ENCODE peak calls at places on chromosomes 11 and 22, in five cellular contexts. One of them, this sample, is unnamed.

GRCh38 chr11:120558754-120559431 is 47.3 kb downstream of the GRIK4 start:
- DNase-seq in MM.1S: no peak
- DNase-seq in GM23338: no peak
- DNase-seq in hepatocyte: no peak
- DNase-seq in HCT116: no peak
- DNase-seq in this sample: no peak

GRCh38 chr22:36238348-36239149 is 778 bp downstream of the APOL2 start:
- DNase-seq in MM.1S: peak
- DNase-seq in GM23338: no peak
- DNase-seq in hepatocyte: peak
- DNase-seq in HCT116: no peak
- DNase-seq in this sample: no peak

GRCh38 chr22:35544810-35545209 is 4.2 kb downstream of the RASD2 start:
- DNase-seq in MM.1S: no peak
- DNase-seq in GM23338: no peak
- DNase-seq in hepatocyte: no peak
- DNase-seq in HCT116: no peak
- DNase-seq in this sample: no peak

GRCh38 chr11:71304491-71304890 is 52.1 kb upstream of the SHANK2 start:
- DNase-seq in MM.1S: no peak
- DNase-seq in GM23338: no peak
- DNase-seq in hepatocyte: no peak
- DNase-seq in HCT116: no peak
- DNase-seq in this sample: no peak

GRCh38 chr11:57219021-57219627 is 17.9 kb downstream of the APLNR start:
- DNase-seq in MM.1S: no peak
- DNase-seq in GM23338: no peak
- DNase-seq in hepatocyte: no peak
- DNase-seq in HCT116: no peak
- DNase-seq in this sample: no peak

GRCh38 chr11:2666828-2667570 is 32.8 kb downstream of the KCNQ1OT1 start:
- DNase-seq in MM.1S: no peak
- DNase-seq in GM23338: no peak
- DNase-seq in hepatocyte: no peak
- DNase-seq in HCT116: no peak
- DNase-seq in this sample: no peak

GRCh38 chr22:32082331-32082730 is 39.3 kb downstream of the SLC5A1 start:
- DNase-seq in MM.1S: no peak
- DNase-seq in GM23338: no peak
- DNase-seq in hepatocyte: no peak
- DNase-seq in HCT116: no peak
- DNase-seq in this sample: no peak

GRCh38 chr11:94926698-94927237 is 46.6 kb downstream of the CWC15 start:
- DNase-seq in MM.1S: no peak
- DNase-seq in GM23338: peak
- DNase-seq in hepatocyte: peak
- DNase-seq in HCT116: no peak
- DNase-seq in this sample: peak

GRCh38 chr22:29331658-29332300 is 16.3 kb upstream of the RASL10A start:
- DNase-seq in MM.1S: no peak
- DNase-seq in GM23338: no peak
- DNase-seq in hepatocyte: no peak
- DNase-seq in HCT116: no peak
- DNase-seq in this sample: no peak

GRCh38 chr22:27745154-27745553 is 56.4 kb downstream of the MN1 start:
- DNase-seq in MM.1S: no peak
- DNase-seq in GM23338: no peak
- DNase-seq in hepatocyte: no peak
- DNase-seq in HCT116: no peak
- DNase-seq in this sample: no peak

GRCh38 chr11:118876261-118876660 is 7.4 kb upstream of the CXCR5 start:
- DNase-seq in MM.1S: no peak
- DNase-seq in GM23338: no peak
- DNase-seq in hepatocyte: no peak
- DNase-seq in HCT116: no peak
- DNase-seq in this sample: no peak

GRCh38 chr11:2812371-2812991 is 73.1 kb downstream of the CDKN1C start:
- DNase-seq in MM.1S: no peak
- DNase-seq in GM23338: no peak
- DNase-seq in hepatocyte: peak
- DNase-seq in HCT116: no peak
- DNase-seq in this sample: no peak

GRCh38 chr11:78822931-78823423 is 248.3 kb upstream of the NARS2 start:
- DNase-seq in MM.1S: no peak
- DNase-seq in GM23338: no peak
- DNase-seq in hepatocyte: no peak
- DNase-seq in HCT116: no peak
- DNase-seq in this sample: no peak

GRCh38 chr11:128902515-128903066 is 11.4 kb downstream of the KCNJ5 start:
- DNase-seq in MM.1S: no peak
- DNase-seq in GM23338: peak
- DNase-seq in hepatocyte: no peak
- DNase-seq in HCT116: no peak
- DNase-seq in this sample: no peak

GRCh38 chr11:17640493-17641164 is 78.7 kb upstream of the MYOD1 start:
- DNase-seq in MM.1S: no peak
- DNase-seq in GM23338: no peak
- DNase-seq in hepatocyte: no peak
- DNase-seq in HCT116: no peak
- DNase-seq in this sample: no peak

GRCh38 chr22:50012201-50013181 is at the start of gene IL17REL:
- DNase-seq in MM.1S: no peak
- DNase-seq in GM23338: no peak
- DNase-seq in hepatocyte: peak
- DNase-seq in HCT116: no peak
- DNase-seq in this sample: peak

GRCh38 chr22:22834783-22835182 is 52.8 kb upstream of the IGLL5 start:
- DNase-seq in MM.1S: no peak
- DNase-seq in GM23338: no peak
- DNase-seq in hepatocyte: no peak
- DNase-seq in HCT116: no peak
- DNase-seq in this sample: no peak

GRCh38 chr11:2827256-2827655 is 58.3 kb downstream of the CDKN1C start:
- DNase-seq in MM.1S: no peak
- DNase-seq in GM23338: no peak
- DNase-seq in hepatocyte: no peak
- DNase-seq in HCT116: no peak
- DNase-seq in this sample: no peak

GRCh38 chr11:1167256-1167655 is 9.5 kb downstream of the MUC5AC start:
- DNase-seq in MM.1S: no peak
- DNase-seq in GM23338: no peak
- DNase-seq in hepatocyte: no peak
- DNase-seq in HCT116: no peak
- DNase-seq in this sample: no peak

GRCh38 chr11:120400564-120401364 is 64.6 kb downstream of the ARHGEF12 start:
- DNase-seq in MM.1S: no peak
- DNase-seq in GM23338: no peak
- DNase-seq in hepatocyte: peak
- DNase-seq in HCT116: peak
- DNase-seq in this sample: peak

GRCh38 chr22:20130739-20131592 is 638 bp upstream of the ZDHHC8 start:
- DNase-seq in MM.1S: peak
- DNase-seq in GM23338: peak
- DNase-seq in hepatocyte: peak
- DNase-seq in HCT116: peak
- DNase-seq in this sample: peak

GRCh38 chr11:64204464-64204989 is 2.0 kb upstream of the FERMT3 start:
- DNase-seq in MM.1S: peak
- DNase-seq in GM23338: peak
- DNase-seq in hepatocyte: peak
- DNase-seq in HCT116: peak
- DNase-seq in this sample: peak

GRCh38 chr11:119305556-119306372 is 11.2 kb downstream of the MCAM start:
- DNase-seq in MM.1S: no peak
- DNase-seq in GM23338: no peak
- DNase-seq in hepatocyte: no peak
- DNase-seq in HCT116: no peak
- DNase-seq in this sample: no peak

GRCh38 chr22:40499187-40499753 is 128.9 kb downstream of the SGSM3 start:
- DNase-seq in MM.1S: peak
- DNase-seq in GM23338: no peak
- DNase-seq in hepatocyte: peak
- DNase-seq in HCT116: peak
- DNase-seq in this sample: peak

GRCh38 chr11:117678651-117679407 is 118.2 kb downstream of the DSCAML1 start:
- DNase-seq in MM.1S: no peak
- DNase-seq in GM23338: no peak
- DNase-seq in hepatocyte: no peak
- DNase-seq in HCT116: no peak
- DNase-seq in this sample: no peak

GRCh38 chr11:82384308-82384707 is 349.4 kb downstream of the FAM181B start:
- DNase-seq in MM.1S: peak
- DNase-seq in GM23338: peak
- DNase-seq in hepatocyte: no peak
- DNase-seq in HCT116: no peak
- DNase-seq in this sample: no peak

GRCh38 chr11:10699072-10699471 is 5.5 kb upstream of the IRAG1 start:
- DNase-seq in MM.1S: no peak
- DNase-seq in GM23338: no peak
- DNase-seq in hepatocyte: no peak
- DNase-seq in HCT116: no peak
- DNase-seq in this sample: no peak

GRCh38 chr11:26084313-26084712 is 247.6 kb upstream of the ANO3 start:
- DNase-seq in MM.1S: no peak
- DNase-seq in GM23338: no peak
- DNase-seq in hepatocyte: no peak
- DNase-seq in HCT116: no peak
- DNase-seq in this sample: no peak

GRCh38 chr22:42920101-42920820 is 63.2 kb upstream of the ARFGAP3 start:
- DNase-seq in MM.1S: no peak
- DNase-seq in GM23338: no peak
- DNase-seq in hepatocyte: no peak
- DNase-seq in HCT116: no peak
- DNase-seq in this sample: no peak

GRCh38 chr11:83036701-83037100 is 35.0 kb downstream of the RAB30 start:
- DNase-seq in MM.1S: no peak
- DNase-seq in GM23338: no peak
- DNase-seq in hepatocyte: no peak
- DNase-seq in HCT116: no peak
- DNase-seq in this sample: no peak

GRCh38 chr11:68741536-68741935 is 9.8 kb downstream of the TESMIN start:
- DNase-seq in MM.1S: no peak
- DNase-seq in GM23338: no peak
- DNase-seq in hepatocyte: no peak
- DNase-seq in HCT116: no peak
- DNase-seq in this sample: no peak

GRCh38 chr22:26671317-26672059 is 14.1 kb downstream of the MIAT start:
- DNase-seq in MM.1S: no peak
- DNase-seq in GM23338: peak
- DNase-seq in hepatocyte: no peak
- DNase-seq in HCT116: no peak
- DNase-seq in this sample: no peak
- H3K4me2 ChIP-seq in MM.1S: peak
- H3K4me2 ChIP-seq in GM23338: peak
- H3K4me2 ChIP-seq in hepatocyte: no peak
- H3K4me2 ChIP-seq in HCT116: peak
- H3K4me2 ChIP-seq in this sample: no peak

GRCh38 chr11:72738199-72739141 is 13.7 kb downstream of the ARAP1 start:
- DNase-seq in MM.1S: no peak
- DNase-seq in GM23338: peak
- DNase-seq in hepatocyte: peak
- DNase-seq in HCT116: no peak
- DNase-seq in this sample: peak
- H3K27ac ChIP-seq in MM.1S: no peak
- H3K27ac ChIP-seq in GM23338: no peak
- H3K27ac ChIP-seq in hepatocyte: no peak
- H3K27ac ChIP-seq in HCT116: no peak
- H3K27ac ChIP-seq in this sample: peak

GRCh38 chr11:25065711-25066110 is 568.9 kb downstream of the LUZP2 start:
- DNase-seq in MM.1S: no peak
- DNase-seq in GM23338: no peak
- DNase-seq in hepatocyte: peak
- DNase-seq in HCT116: no peak
- DNase-seq in this sample: peak
- TF ChIP-seq EZH2phosphoT487 in MM.1S: no peak
- TF ChIP-seq EZH2phosphoT487 in GM23338: no peak
- TF ChIP-seq EZH2phosphoT487 in hepatocyte: no peak
- TF ChIP-seq EZH2phosphoT487 in HCT116: no peak
- TF ChIP-seq EZH2phosphoT487 in this sample: no peak

GRCh38 chr22:24588370-24588755 is 4.5 kb downstream of the LRRC75B start:
- DNase-seq in MM.1S: no peak
- DNase-seq in GM23338: no peak
- DNase-seq in hepatocyte: no peak
- DNase-seq in HCT116: no peak
- DNase-seq in this sample: peak

GRCh38 chr22:24588756-24589481 is 4.0 kb downstream of the LRRC75B start:
- DNase-seq in MM.1S: no peak
- DNase-seq in GM23338: no peak
- DNase-seq in hepatocyte: no peak
- DNase-seq in HCT116: no peak
- DNase-seq in this sample: no peak

GRCh38 chr22:24585927-24586546 is 6.8 kb downstream of the LRRC75B start:
- DNase-seq in MM.1S: no peak
- DNase-seq in GM23338: no peak
- DNase-seq in hepatocyte: no peak
- DNase-seq in HCT116: no peak
- DNase-seq in this sample: no peak

GRCh38 chr22:24587948-24588347 is 4.9 kb downstream of the LRRC75B start:
- DNase-seq in MM.1S: no peak
- DNase-seq in GM23338: no peak
- DNase-seq in hepatocyte: no peak
- DNase-seq in HCT116: no peak
- DNase-seq in this sample: no peak

GRCh38 chr22:24587251-24587650 is 5.6 kb downstream of the LRRC75B start:
- DNase-seq in MM.1S: no peak
- DNase-seq in GM23338: no peak
- DNase-seq in hepatocyte: no peak
- DNase-seq in HCT116: no peak
- DNase-seq in this sample: no peak
- H3K4me2 ChIP-seq in MM.1S: no peak
- H3K4me2 ChIP-seq in GM23338: no peak
- H3K4me2 ChIP-seq in hepatocyte: no peak
- H3K4me2 ChIP-seq in HCT116: no peak
- H3K4me2 ChIP-seq in this sample: no peak

GRCh38 chr11:21564813-21565212 is 628.1 kb upstream of the ANO5 start:
- DNase-seq in MM.1S: no peak
- DNase-seq in GM23338: no peak
- DNase-seq in hepatocyte: peak
- DNase-seq in HCT116: no peak
- DNase-seq in this sample: no peak
- H3K27ac ChIP-seq in MM.1S: no peak
- H3K27ac ChIP-seq in GM23338: no peak
- H3K27ac ChIP-seq in hepatocyte: peak
- H3K27ac ChIP-seq in HCT116: no peak
- H3K27ac ChIP-seq in this sample: no peak